ENCODE peak calls at places on chromosomes 13 and 19, in ten cellular contexts. M, O, B, V, Z, R, H, A, X and J are unnamed samples.

GRCh38 chr13:45434556-45435371 is 16.6 kb upstream of the SLC25A30 start:
- DNase-seq in M (peak; percentile 24), Z (no peak), V (no peak), R (no peak), O (no peak), B (peak; percentile 52), A (no peak), H (no peak), X (no peak), J (no peak)

GRCh38 chr13:29702912-29703351 is 107.4 kb upstream of the SLC7A1 start:
- DNase-seq in O (no peak), Z (peak; percentile 18), R (peak; percentile 91), A (peak; percentile 76), X (peak; percentile 78), M (no peak), V (no peak), H (no peak), B (peak; percentile 9), J (peak; percentile 87)

GRCh38 chr13:44843403-44843802 is 145.9 kb downstream of the NUFIP1 start:
- DNase-seq in X (no peak), B (no peak), R (no peak), M (no peak), V (no peak), Z (no peak), A (no peak), O (no peak), H (no peak), J (peak; percentile 85)

GRCh38 chr19:5719274-5719960 is 529 bp downstream of the LONP1 start:
- DNase-seq in O (peak; percentile 63), Z (no peak), X (no peak), V (peak; percentile 31), A (no peak), M (peak; percentile 22), H (peak; percentile 40), R (no peak), B (peak; percentile 35), J (no peak)

GRCh38 chr13:98022210-98022609 is 68.7 kb downstream of the IPO5 start:
- DNase-seq in O (no peak), R (peak; percentile 51), A (peak; percentile 80), H (no peak), X (no peak), Z (no peak), B (no peak), M (no peak), V (no peak), J (peak; percentile 84)

GRCh38 chr13:93862259-93862658 is 617.2 kb downstream of the DCT start:
- DNase-seq in H (no peak), A (no peak), R (no peak), Z (no peak), X (no peak), B (no peak), V (no peak), O (no peak), M (no peak), J (peak; percentile 63)

GRCh38 chr13:50936681-50937080 is 27.1 kb downstream of the RNASEH2B start:
- DNase-seq in H (no peak), A (peak; percentile 65), M (no peak), X (no peak), B (no peak), Z (peak; percentile 16), O (no peak), R (no peak), V (no peak), J (no peak)

GRCh38 chr13:99422556-99423220 is 78.6 kb upstream of the TM9SF2 start:
- DNase-seq in B (no peak), R (no peak), X (no peak), H (no peak), O (no peak), M (no peak), A (no peak), V (no peak), Z (no peak), J (no peak)

GRCh38 chr13:99282264-99283231 is 24.4 kb upstream of the GPR18 start:
- DNase-seq in O (no peak), M (no peak), A (no peak), R (no peak), V (no peak), X (no peak), B (no peak), H (no peak), Z (no peak), J (no peak)

GRCh38 chr19:29671393-29672076 is 6.3 kb downstream of the PLEKHF1 start:
- DNase-seq in X (no peak), M (no peak), B (peak; percentile 52), R (no peak), O (peak; percentile 78), H (no peak), Z (peak; percentile 69), A (no peak), V (peak; percentile 74), J (peak; percentile 53)

GRCh38 chr19:5534787-5535586 is 32.8 kb downstream of the TINCR start:
- DNase-seq in Z (no peak), M (peak; percentile 37), O (no peak), V (no peak), H (no peak), A (peak; percentile 17), X (no peak), R (no peak), B (no peak), J (no peak)

DNA sequence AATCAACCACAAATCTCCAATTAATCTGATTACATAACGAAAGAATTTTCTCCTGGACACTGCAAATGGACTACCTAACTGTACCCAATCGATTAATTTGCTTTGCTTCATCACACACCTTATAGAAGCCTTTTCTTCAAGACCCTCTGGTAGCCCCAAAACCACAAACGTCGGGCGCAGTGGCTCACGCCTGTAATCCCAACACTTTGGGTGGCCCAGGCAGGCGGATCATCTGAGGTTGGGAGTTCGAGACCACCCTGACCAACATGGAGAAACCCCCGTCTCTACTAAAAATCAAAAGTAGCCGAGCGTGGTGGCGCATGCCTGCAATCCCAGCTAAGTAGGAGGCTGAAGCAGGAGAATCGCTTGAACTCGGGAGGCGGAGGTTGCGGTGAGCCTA is 42.9 kb upstream of the ZNF429 start:
- DNase-seq in A (no peak), Z (no peak), V (no peak), B (no peak), X (no peak), R (no peak), H (no peak), O (no peak), M (no peak), J (no peak)
- H3K36me3 ChIP-seq in A (no peaks in the 10 kb centered on the region), Z (no peaks in the 10 kb centered on the region), V (no peaks in the 10 kb centered on the region), B (no peaks in the 10 kb centered on the region), X (no peaks in the 10 kb centered on the region), R (no peaks in the 10 kb centered on the region), H (peaks cover 7% of the 10 kb centered on the region), O (no peaks in the 10 kb centered on the region), M (no peaks in the 10 kb centered on the region), J (no peaks in the 10 kb centered on the region)

GRCh38 chr13:36973621-36974268 is 25.4 kb downstream of the ALG5 start:
- DNase-seq in V (no peak), X (no peak), A (no peak), M (no peak), R (no peak), O (no peak), H (no peak), B (no peak), Z (no peak), J (no peak)
- H3K36me3 ChIP-seq in V (peaks cover 54% of the 10 kb centered on the region), X (no peaks in the 10 kb centered on the region), A (no peaks in the 10 kb centered on the region), M (peaks cover 2% of the 10 kb centered on the region), R (peaks cover 3% of the 10 kb centered on the region), O (peaks cover 63% of the 10 kb centered on the region), H (peaks cover 19% of the 10 kb centered on the region), B (no peaks in the 10 kb centered on the region), Z (peaks cover 8% of the 10 kb centered on the region), J (peaks cover 11% of the 10 kb centered on the region)

GRCh38 chr13:113589961-113590339 is 5.4 kb downstream of the TFDP1 start:
- DNase-seq in B (no peak), Z (peak; percentile 0), O (peak; percentile 26), R (no peak), M (no peak), H (no peak), A (no peak), V (no peak), X (peak; percentile 55), J (no peak)

GRCh38 chr13:113585828-113586355 is 1.3 kb downstream of the TFDP1 start:
- DNase-seq in M (no peak), B (no peak), A (no peak), Z (peak; percentile 1), V (no peak), X (no peak), H (no peak), O (peak; percentile 44), R (no peak), J (no peak)

GRCh38 chr13:113589251-113589960 is 4.9 kb downstream of the TFDP1 start:
- DNase-seq in H (no peak), V (no peak), Z (peak; percentile 0), A (no peak), M (no peak), O (peak; percentile 24), B (no peak), R (no peak), X (peak; percentile 55), J (no peak)

GRCh38 chr13:113586661-113587479 is 2.3 kb downstream of the TFDP1 start:
- DNase-seq in A (no peak), H (no peak), M (no peak), O (peak; percentile 42), B (no peak), R (no peak), Z (peak; percentile 1), X (no peak), V (no peak), J (no peak)

GRCh38 chr13:113588394-113589111 is 4.0 kb downstream of the TFDP1 start:
- DNase-seq in O (peak; percentile 14), V (no peak), B (no peak), H (no peak), Z (no peak), X (no peak), M (no peak), A (no peak), R (no peak), J (no peak)
- H3K36me3 ChIP-seq in O (peaks cover 10% of the 10 kb centered on the region), V (peaks cover 7% of the 10 kb centered on the region), B (no peaks in the 10 kb centered on the region), H (peaks cover 7% of the 10 kb centered on the region), Z (no peaks in the 10 kb centered on the region), X (no peaks in the 10 kb centered on the region), M (peaks cover 17% of the 10 kb centered on the region), A (peaks cover 22% of the 10 kb centered on the region), R (peaks cover 14% of the 10 kb centered on the region), J (peaks cover 14% of the 10 kb centered on the region)

GRCh38 chr13:110444226-110444653 is 117.3 kb downstream of the RAB20 start:
- DNase-seq in V (no peak), X (no peak), A (peak; percentile 49), H (no peak), B (peak; percentile 42), M (no peak), Z (no peak), R (no peak), O (no peak), J (peak; percentile 43)

GRCh38 chr13:110446570-110446880 is 115.0 kb downstream of the RAB20 start:
- DNase-seq in A (no peak), X (no peak), O (no peak), M (no peak), B (no peak), R (no peak), V (no peak), H (no peak), Z (no peak), J (no peak)

GRCh38 chr13:110447058-110447511 is 114.4 kb downstream of the RAB20 start:
- DNase-seq in V (no peak), H (no peak), B (no peak), R (no peak), Z (peak; percentile 44), O (no peak), M (no peak), X (no peak), A (peak; percentile 23), J (peak; percentile 42)

GRCh38 chr13:110445183-110445582 is 116.3 kb downstream of the RAB20 start:
- DNase-seq in B (no peak), M (no peak), R (no peak), O (no peak), V (no peak), H (no peak), Z (no peak), X (no peak), A (peak; percentile 43), J (peak; percentile 59)

GRCh38 chr13:110445722-110446569 is 115.6 kb downstream of the RAB20 start:
- DNase-seq in M (no peak), V (no peak), Z (no peak), B (no peak), R (no peak), X (no peak), H (no peak), O (no peak), A (peak; percentile 24), J (no peak)
- H3K36me3 ChIP-seq in M (no peaks in the 10 kb centered on the region), V (no peaks in the 10 kb centered on the region), Z (no peaks in the 10 kb centered on the region), B (no peaks in the 10 kb centered on the region), R (peaks cover 11% of the 10 kb centered on the region), X (no peaks in the 10 kb centered on the region), H (no peaks in the 10 kb centered on the region), O (peaks cover 83% of the 10 kb centered on the region), A (peaks cover 8% of the 10 kb centered on the region), J (peaks cover 44% of the 10 kb centered on the region)